ENCODE peak calls at places on chromosomes 16 and 17, in eight cellular contexts. R is AG09309; C is SW 1271; I is amniotic stem cell; J is NCI-H526; M is HuH-7; N is stimulated activated CD8-positive, alpha-beta memory T cell treated with anti-CD3 and anti-CD28 coated beads, Interleukin-12 subunit alpha, Interleukin-12 subunit beta, amount 100 ng/mL, for 4 hours; E is GM10248. X is an unnamed sample.
A peak's percentile ranks its signal among the peaks of the same experiment; 100 is the strongest.

GRCh38 chr16:55494994-55495421 is 13.9 kb upstream of the LPCAT2 start:
- DNase-seq in N (no peak), M (no peak), R (peak; percentile 88), E (no peak), J (no peak), I (peak; percentile 69), C (no peak), X (peak; percentile 81)

GRCh38 chr17:10836966-10837599 is 804 bp downstream of the PIRT start:
- DNase-seq in C (no peak), M (no peak), E (no peak), J (no peak), N (no peak), I (no peak), R (no peak), X (no peak)

GRCh38 chr17:376936-377863 is 24.6 kb upstream of the RPH3AL start:
- DNase-seq in M (peak; percentile 58), I (no peak), N (no peak), R (peak; percentile 25), E (no peak), J (no peak), C (no peak), X (peak; percentile 32)

GRCh38 chr17:49715717-49716279 is 8.0 kb upstream of the SLC35B1 start:
- DNase-seq in R (no peak), N (no peak), E (no peak), M (no peak), I (no peak), C (no peak), J (no peak), X (no peak)

GRCh38 chr17:81090361-81091133 is 55.6 kb downstream of the BAIAP2 start:
- DNase-seq in M (peak; percentile 53), E (no peak), J (no peak), I (no peak), C (no peak), N (no peak), R (no peak), X (no peak)

GRCh38 chr16:49755291-49755611 is 100.7 kb downstream of the ZNF423 start:
- DNase-seq in M (peak; percentile 40), N (no peak), E (no peak), I (no peak), C (no peak), R (peak; percentile 18), J (no peak), X (peak; percentile 12)

GRCh38 chr17:72406501-72406900 is 285.7 kb downstream of the SOX9 start:
- DNase-seq in R (no peak), I (no peak), J (no peak), C (no peak), N (no peak), M (no peak), E (no peak), X (no peak)

GRCh38 chr17:82502207-82502606 is 17.3 kb upstream of the FOXK2 start:
- DNase-seq in N (no peak), R (no peak), E (no peak), C (no peak), J (no peak), M (no peak), I (no peak), X (no peak)

GRCh38 chr17:49260011-49260921 is 29.7 kb upstream of the PHOSPHO1 start:
- DNase-seq in I (peak; percentile 61), N (peak; percentile 61), J (no peak), R (peak; percentile 61), C (peak; percentile 54), E (peak; percentile 68), M (peak; percentile 64), X (peak; percentile 46)

GRCh38 chr16:2711370-2712062 is 8.5 kb downstream of the PRSS27 start:
- DNase-seq in E (no peak), J (no peak), I (no peak), M (no peak), R (no peak), N (no peak), C (no peak), X (no peak)

GRCh38 chr17:76569607-76570279 is 15.9 kb downstream of the ST6GALNAC2 start:
- DNase-seq in E (no peak), C (no peak), N (no peak), J (no peak), R (no peak), M (no peak), I (no peak), X (no peak)

GRCh38 chr16:22671301-22672076 is 142.5 kb upstream of the HS3ST2 start:
- DNase-seq in M (no peak), I (no peak), C (no peak), N (no peak), J (no peak), R (no peak), E (no peak), X (no peak)

GRCh38 chr17:7651959-7652658 is 1.4 kb downstream of the ATP1B2 start:
- DNase-seq in I (no peak), R (no peak), J (no peak), E (no peak), M (no peak), C (no peak), N (no peak), X (no peak)

GRCh38 chr17:62875296-62875695 is 67.2 kb upstream of the MARCHF10 start:
- DNase-seq in R (no peak), M (no peak), E (no peak), I (no peak), J (no peak), C (no peak), N (no peak), X (no peak)

GRCh38 chr17:4600563-4600962 is 16.2 kb downstream of the SMTNL2 start:
- DNase-seq in J (no peak), C (no peak), M (no peak), R (no peak), E (no peak), N (no peak), I (no peak), X (no peak)

GRCh38 chr17:53996896-53997295 is 174.2 kb downstream of the KIF2B start:
- DNase-seq in I (no peak), J (no peak), R (no peak), N (no peak), E (no peak), M (no peak), C (no peak), X (no peak)

GRCh38 chr17:4607261-4607731 is 23.0 kb downstream of the SMTNL2 start:
- DNase-seq in E (no peak), N (no peak), I (no peak), M (no peak), R (no peak), C (no peak), J (no peak), X (no peak)

GRCh38 chr16:23353440-23353839 is 51.3 kb downstream of the SCNN1B start:
- DNase-seq in R (no peak), N (no peak), M (no peak), J (no peak), C (no peak), E (no peak), I (no peak), X (no peak)

GRCh38 chr16:1667271-1667670 is 10.8 kb upstream of the JPT2 start:
- DNase-seq in C (no peak), I (no peak), N (no peak), J (no peak), R (no peak), M (no peak), E (no peak), X (no peak)

GRCh38 chr17:68053237-68054030 is 17.9 kb downstream of the KPNA2 start:
- DNase-seq in M (no peak), R (peak; percentile 77), E (no peak), N (no peak), I (no peak), J (no peak), C (no peak), X (peak; percentile 83)

GRCh38 chr17:44536090-44536960 is 21.0 kb upstream of the FZD2 start:
- DNase-seq in J (no peak), M (no peak), N (no peak), I (no peak), E (peak; percentile 24), C (peak; percentile 17), R (no peak), X (no peak)

GRCh38 chr17:79644617-79645016 is 33.8 kb upstream of the RBFOX3 start:
- DNase-seq in R (no peak), J (no peak), E (no peak), I (no peak), N (no peak), M (no peak), C (no peak), X (no peak)

GRCh38 chr17:77754956-77755355 is 203.5 kb upstream of the TNRC6C start:
- DNase-seq in N (no peak), I (no peak), C (no peak), M (no peak), E (no peak), J (no peak), R (no peak), X (no peak)

GRCh38 chr16:8887952-8888560 is 5.9 kb downstream of the LITAFD start:
- DNase-seq in I (no peak), R (no peak), M (no peak), N (no peak), C (no peak), E (no peak), J (no peak), X (no peak)

GRCh38 chr17:73028311-73028755 is 64.2 kb downstream of the SLC39A11 start:
- DNase-seq in N (no peak), C (no peak), I (no peak), M (no peak), R (no peak), J (no peak), E (no peak), X (peak; percentile 74)

GRCh38 chr17:67879662-67880061 is 54.4 kb downstream of the BPTF start:
- DNase-seq in R (no peak), M (no peak), J (no peak), C (no peak), I (no peak), E (no peak), N (no peak), X (no peak)

X was measured in AG09319.